ENCODE peak calls at places on chromosomes 7 and 10, in seven cellular contexts. W is fibroblast of lung, I is cardiac fibroblast, E is coronary artery, X is lung, K is epithelial cell of esophagus, V is endodermal cell. N is an unnamed sample.
A peak's percentile ranks its signal among the peaks of the same experiment; 100 is the strongest.

GRCh38 chr10:5976689-5977470 is 463 bp downstream of the IL15RA start:
- DNase-seq in W (peak; percentile 65), I (peak; percentile 58), E (no peak), X (peak; percentile 49), K (peak; percentile 43), V (peak; percentile 83), N (peak; percentile 57)

GRCh38 chr7:158083526-158084310 is 503.9 kb downstream of the PTPRN2 start:
- DNase-seq in W (no peak), I (no peak), E (no peak), X (no peak), K (no peak), V (no peak), N (no peak)

GRCh38 chr10:125584954-125585353 is 98.0 kb downstream of the TEX36 start:
- DNase-seq in W (no peak), I (no peak), E (no peak), X (no peak), K (peak; percentile 70), V (no peak), N (no peak)

GRCh38 chr10:132163278-132163765 is 23.4 kb upstream of the DPYSL4 start:
- DNase-seq in W (no peak), I (no peak), E (no peak), X (no peak), K (no peak), V (peak; percentile 97), N (no peak)

GRCh38 chr10:13450078-13450477 is 78.7 kb downstream of the BEND7 start:
- DNase-seq in W (peak; percentile 86), I (peak; percentile 26), E (no peak), X (no peak), K (peak; percentile 90), V (no peak), N (peak; percentile 51)

GRCh38 chr7:47285860-47286491 is 295.9 kb downstream of the TNS3 start:
- DNase-seq in W (peak; percentile 61), I (peak; percentile 17), E (no peak), X (no peak), K (no peak), V (no peak), N (peak; percentile 19)

GRCh38 chr7:86980223-86980622 is 79.2 kb downstream of the ELAPOR2 start:
- DNase-seq in W (no peak), I (no peak), E (no peak), X (no peak), K (no peak), V (no peak), N (no peak)

GRCh38 chr7:13560441-13560840 is 429.0 kb downstream of the ETV1 start:
- DNase-seq in W (peak; percentile 73), I (no peak), E (no peak), X (no peak), K (peak; percentile 56), V (no peak), N (peak; percentile 70)

GRCh38 chr7:128455556-128456254 is at the start of gene HILPDA:
- DNase-seq in W (peak; percentile 96), I (peak; percentile 98), E (peak; percentile 94), X (peak; percentile 93), K (peak; percentile 95), V (peak; percentile 93), N (peak; percentile 97)

GRCh38 chr7:128454808-128455555 is 696 bp upstream of the HILPDA start:
- DNase-seq in W (no peak), I (peak; percentile 73), E (no peak), X (no peak), K (no peak), V (no peak), N (peak; percentile 71)

GRCh38 chr7:128458956-128459355 is 3.3 kb downstream of the HILPDA start:
- DNase-seq in W (no peak), I (no peak), E (no peak), X (no peak), K (no peak), V (no peak), N (no peak)

GRCh38 chr7:128462427-128462826 is 6.7 kb downstream of the HILPDA start:
- DNase-seq in W (no peak), I (no peak), E (no peak), X (no peak), K (no peak), V (no peak), N (no peak)

GRCh38 chr7:128459394-128459878 is 3.8 kb downstream of the HILPDA start:
- DNase-seq in W (peak; percentile 64), I (peak; percentile 83), E (no peak), X (peak; percentile 56), K (peak; percentile 76), V (peak; percentile 88), N (peak; percentile 80)
- TF ChIP-seq CTCF in W (peak; percentile 78), I (peak; percentile 86), E (peak; percentile 48), X (peak; percentile 93), K (peak; percentile 79), V (peak; percentile 89), N (peak; percentile 87)

GRCh38 chr7:143387156-143387975 is 6.2 kb downstream of the ZYX start:
- DNase-seq in W (no peak), I (no peak), E (no peak), X (no peak), K (no peak), V (peak; percentile 72), N (no peak)

GRCh38 chr7:143388051-143388450 is 6.9 kb downstream of the ZYX start:
- DNase-seq in W (no peak), I (no peak), E (no peak), X (no peak), K (no peak), V (no peak), N (no peak)

GRCh38 chr7:143384741-143385631 is 3.8 kb downstream of the ZYX start:
- DNase-seq in W (no peak), I (peak; percentile 64), E (no peak), X (no peak), K (no peak), V (peak; percentile 36), N (no peak)

GRCh38 chr7:143384148-143384547 is 3.0 kb downstream of the ZYX start:
- DNase-seq in W (peak; percentile 69), I (peak; percentile 60), E (peak; percentile 79), X (no peak), K (no peak), V (peak; percentile 36), N (peak; percentile 75)

DNA sequence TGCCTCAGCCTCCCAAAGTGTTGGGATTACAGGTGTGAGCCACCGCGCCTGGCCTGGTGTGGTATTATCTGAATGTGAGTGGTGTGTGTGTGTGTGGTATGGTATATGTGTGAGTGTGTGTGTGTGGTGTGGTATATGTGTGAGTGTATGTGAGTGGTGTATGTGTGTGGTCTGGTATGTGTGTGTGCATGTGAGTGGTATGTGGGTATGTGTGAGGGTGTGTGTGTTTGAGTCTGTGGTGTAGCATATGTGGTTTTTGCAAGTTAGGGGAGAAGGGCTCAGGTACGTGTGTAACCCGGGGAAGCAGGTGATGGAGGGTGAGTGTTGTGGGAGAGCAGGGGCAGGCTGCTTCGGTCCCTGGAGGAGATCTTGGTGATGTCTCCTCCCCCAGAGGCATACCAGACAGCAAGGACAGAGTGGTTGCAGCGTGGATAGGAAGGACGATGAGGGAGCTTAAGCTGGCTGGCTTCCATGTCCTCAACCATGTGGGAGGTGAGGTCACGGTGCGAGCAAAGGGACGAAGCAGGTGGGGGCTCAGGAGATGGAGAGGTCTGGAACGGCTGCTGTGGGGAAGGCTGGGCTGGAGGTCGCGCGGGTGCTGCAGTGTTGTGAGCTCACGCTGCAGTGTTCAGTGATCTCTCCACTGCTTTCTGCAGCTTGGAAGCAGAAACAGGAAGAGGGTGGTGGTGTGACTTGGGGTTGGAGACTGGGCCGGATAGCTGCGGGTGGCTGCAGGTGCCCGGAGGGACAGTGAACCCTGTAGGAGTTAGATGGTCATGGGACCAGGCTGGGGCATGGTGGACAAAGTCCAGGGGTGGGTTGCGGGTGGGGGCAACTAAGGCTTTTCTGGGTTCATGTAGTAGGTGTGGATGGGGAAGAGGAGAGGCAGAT is 5.0 kb downstream of the ZYX start:
- DNase-seq in W (peak; percentile 62), I (peak; percentile 53), E (peak; percentile 76), X (no peak), K (no peak), V (peak; percentile 49), N (no peak)
- H3K4me3 ChIP-seq in W (peak overlapping the region; percentile 29), I (peak overlapping the region; percentile 12), E (peak overlapping the region; percentile 79), X (no peak overlapping the region), K (no peak overlapping the region), V (no peak overlapping the region), N (peak overlapping the region; percentile 41)

DNA sequence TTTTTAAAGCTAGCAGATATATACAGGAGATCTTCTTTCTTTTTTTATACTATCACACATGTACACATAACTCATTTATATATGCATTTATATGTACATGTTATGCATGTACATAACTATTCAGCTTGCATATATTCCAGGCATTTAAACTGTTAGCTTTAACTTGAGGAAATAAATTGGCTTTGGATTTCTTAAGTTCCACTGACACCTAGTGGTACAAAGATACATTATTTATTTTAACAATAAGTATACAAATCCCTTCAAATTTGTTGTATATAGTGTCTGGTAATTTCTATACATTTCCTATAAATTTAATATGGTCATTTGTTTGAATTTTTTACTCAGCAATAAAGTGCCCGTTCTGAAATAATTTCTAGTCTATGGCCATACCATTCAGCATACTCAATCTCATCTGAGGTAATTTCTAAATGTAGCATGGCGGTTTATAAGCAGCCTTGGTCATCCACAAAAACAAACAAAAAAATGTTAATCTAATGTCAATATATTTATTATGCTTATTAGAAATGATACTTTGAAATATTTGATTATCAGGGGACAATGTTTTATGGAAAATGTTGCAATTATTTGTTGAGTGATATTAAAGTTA is 11.6 kb downstream of the ZDHHC6 start:
- DNase-seq in W (peak; percentile 31), I (peak; percentile 72), E (no peak), X (no peak), K (peak; percentile 52), V (no peak), N (peak; percentile 72)
- TF ChIP-seq CTCF in W (peak; percentile 24), I (peak; percentile 31), E (no peak), X (peak; percentile 14), K (peak; percentile 21), V (peak; percentile 78), N (peak; percentile 39)

GRCh38 chr10:42864575-42864974 is 82.0 kb downstream of the BMS1 start:
- DNase-seq in W (no peak), I (peak; percentile 17), E (no peak), X (no peak), K (peak; percentile 57), V (peak; percentile 78), N (peak; percentile 2)

GRCh38 chr10:42865716-42866114 is 83.1 kb downstream of the BMS1 start:
- DNase-seq in W (no peak), I (no peak), E (no peak), X (no peak), K (no peak), V (no peak), N (no peak)

GRCh38 chr10:42867571-42867970 is 85.0 kb downstream of the BMS1 start:
- DNase-seq in W (no peak), I (no peak), E (no peak), X (no peak), K (no peak), V (no peak), N (no peak)

GRCh38 chr10:42868530-42868929 is 85.9 kb downstream of the BMS1 start:
- DNase-seq in W (no peak), I (no peak), E (no peak), X (peak; percentile 15), K (no peak), V (no peak), N (no peak)

DNA sequence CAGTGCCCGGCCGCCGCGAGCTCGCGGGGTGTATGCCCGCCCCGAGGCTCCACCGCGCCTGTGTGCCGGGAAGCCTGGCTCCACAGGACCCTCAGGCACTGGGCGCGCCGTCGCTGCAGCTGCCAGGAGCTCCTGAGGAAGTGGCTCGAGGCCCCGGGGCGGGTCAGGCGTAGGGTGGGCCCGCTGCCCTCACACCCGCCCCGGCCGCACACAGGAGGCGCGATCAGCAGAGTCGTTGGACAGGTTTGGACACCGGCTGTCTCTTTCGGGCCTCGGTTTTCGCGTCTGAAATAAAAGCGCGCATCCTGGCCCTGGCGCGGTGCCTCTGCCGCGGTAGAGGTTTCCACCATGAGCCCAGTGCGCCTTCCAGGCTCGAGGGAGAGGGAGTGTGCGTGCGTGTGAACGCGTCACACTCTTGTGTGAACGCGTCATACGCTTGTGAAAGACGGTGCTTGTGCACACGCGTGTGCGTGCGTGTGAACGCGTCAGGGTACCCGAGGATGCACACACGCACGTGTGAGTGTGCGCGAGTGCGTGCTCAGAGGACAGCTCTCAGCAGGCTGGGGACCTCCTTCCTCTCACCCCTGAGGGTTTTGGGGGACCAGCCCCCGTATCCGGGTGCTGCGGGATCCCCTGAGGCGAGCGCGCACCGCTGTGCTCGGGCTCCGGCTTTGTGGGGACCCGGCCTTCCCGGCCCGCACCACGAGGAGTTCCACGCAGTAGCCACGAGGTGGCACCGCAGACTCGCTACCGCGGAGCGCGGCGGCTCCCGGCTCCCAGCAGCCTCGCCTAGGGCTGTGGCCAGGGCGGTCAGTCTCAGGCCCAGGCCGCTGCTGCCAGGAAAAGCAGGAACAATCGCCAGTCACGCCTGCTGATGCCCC is 83.8 kb downstream of the BMS1 start:
- DNase-seq in W (peak; percentile 61), I (peak; percentile 80), E (no peak), X (peak; percentile 79), K (peak; percentile 64), V (peak; percentile 94), N (peak; percentile 74)
- H3K4me3 ChIP-seq in W (no peak overlapping the region), I (peak overlapping the region; percentile 36), E (peak overlapping the region; percentile 59), X (no peak overlapping the region), K (peak overlapping the region; percentile 28), V (no peak overlapping the region), N (peak overlapping the region; percentile 45)

N was measured in fibroblast of the aortic adventitia.